ENCODE peak calls at places on chromosomes 7 and 10, in ten cellular contexts. K is SJSA1, Y is lung, S is IMR-90, A is A549, O is heart right ventricle, U is astrocyte of the cerebellum, H is astrocyte of the spinal cord, V is OCI-LY7, Q is K562. P is an unnamed sample.

GRCh38 chr7:42952328-42952727 is 20.2 kb downstream of the MRPL32 start:
- DNase-seq in K (no peak), Y (no peak), S (no peak), A (no peak), O (no peak), U (no peak), H (no peak), V (no peak), Q (no peak), P (no peak)

GRCh38 chr10:48947690-48948418 is 8.2 kb upstream of the LRRC18 start:
- DNase-seq in K (no peak), Y (no peak), S (no peak), A (no peak), O (no peak), U (no peak), H (no peak), V (no peak), Q (no peak), P (no peak)

GRCh38 chr10:14163374-14164125 is 167.2 kb downstream of the FRMD4A start:
- DNase-seq in K (no peak), Y (no peak), S (no peak), A (no peak), O (no peak), U (no peak), H (no peak), V (no peak), Q (no peak), P (no peak)

GRCh38 chr7:44533301-44534055 is 7.7 kb downstream of the NPC1L1 start:
- DNase-seq in K (no peak), Y (no peak), S (peak; percentile 41), A (no peak), O (no peak), U (no peak), H (peak; percentile 9), V (no peak), Q (no peak), P (no peak)

GRCh38 chr10:122152544-122152943 is 118.6 kb upstream of the BTBD16 start:
- DNase-seq in K (no peak), Y (no peak), S (peak; percentile 44), A (no peak), O (peak; percentile 80), U (no peak), H (peak; percentile 74), V (no peak), Q (no peak), P (no peak)

GRCh38 chr10:118002581-118002980 is 44.2 kb downstream of the RAB11FIP2 start:
- DNase-seq in K (no peak), Y (no peak), S (peak; percentile 59), A (no peak), O (no peak), U (no peak), H (peak; percentile 35), V (no peak), Q (no peak), P (no peak)

GRCh38 chr10:63707254-63707910 is 186.2 kb downstream of the REEP3 start:
- DNase-seq in K (peak; percentile 94), Y (peak; percentile 43), S (peak; percentile 99), A (peak; percentile 75), O (no peak), U (peak; percentile 99), H (peak; percentile 99), V (no peak), Q (peak; percentile 40), P (peak; percentile 99)

GRCh38 chr10:70956029-70956759 is 67.8 kb upstream of the PCBD1 start:
- DNase-seq in K (no peak), Y (no peak), S (no peak), A (peak; percentile 44), O (no peak), U (no peak), H (no peak), V (no peak), Q (peak; percentile 52), P (no peak)

GRCh38 chr7:101678713-101679112 is 49.6 kb upstream of the MYL10 start:
- DNase-seq in K (peak; percentile 11), Y (no peak), S (peak; percentile 50), A (no peak), O (no peak), U (peak; percentile 59), H (peak; percentile 62), V (no peak), Q (no peak), P (no peak)

GRCh38 chr7:159119851-159120539 is 24.7 kb downstream of the VIPR2 start:
- DNase-seq in K (no peak), Y (no peak), S (no peak), A (no peak), O (no peak), U (no peak), H (no peak), V (no peak), Q (no peak), P (no peak)

GRCh38 chr10:124741922-124742417 is 2.2 kb downstream of the FAM53B start:
- DNase-seq in K (no peak), Y (peak; percentile 29), S (no peak), A (no peak), O (no peak), U (no peak), H (no peak), V (peak; percentile 50), Q (no peak), P (no peak)
- H3K4me3 ChIP-seq in K (no peak overlapping the region), Y (no peak overlapping the region), S (no peak overlapping the region), A (no peak overlapping the region), O (peak overlapping the region; percentile 78), U (peak overlapping the region; percentile 58), H (no peak overlapping the region), V (peak overlapping the region; percentile 95), Q (peak overlapping the region; percentile 54), P (peak overlapping the region; percentile 77)

GRCh38 chr10:75397571-75397921 is 4.0 kb downstream of the ZNF503 start:
- DNase-seq in K (no peak), Y (no peak), S (no peak), A (no peak), O (no peak), U (no peak), H (peak; percentile 41), V (no peak), Q (no peak), P (no peak)

GRCh38 chr10:75395955-75396860 is 5.4 kb downstream of the ZNF503 start:
- DNase-seq in K (no peak), Y (peak; percentile 51), S (no peak), A (no peak), O (peak; percentile 49), U (no peak), H (peak; percentile 43), V (no peak), Q (no peak), P (no peak)

GRCh38 chr10:75396861-75397570 is 4.5 kb downstream of the ZNF503 start:
- DNase-seq in K (no peak), Y (no peak), S (no peak), A (no peak), O (peak; percentile 38), U (no peak), H (peak; percentile 44), V (no peak), Q (no peak), P (no peak)

GRCh38 chr10:75392744-75393143 is 8.8 kb downstream of the ZNF503 start:
- DNase-seq in K (no peak), Y (no peak), S (no peak), A (no peak), O (no peak), U (no peak), H (no peak), V (no peak), Q (no peak), P (no peak)

DNA sequence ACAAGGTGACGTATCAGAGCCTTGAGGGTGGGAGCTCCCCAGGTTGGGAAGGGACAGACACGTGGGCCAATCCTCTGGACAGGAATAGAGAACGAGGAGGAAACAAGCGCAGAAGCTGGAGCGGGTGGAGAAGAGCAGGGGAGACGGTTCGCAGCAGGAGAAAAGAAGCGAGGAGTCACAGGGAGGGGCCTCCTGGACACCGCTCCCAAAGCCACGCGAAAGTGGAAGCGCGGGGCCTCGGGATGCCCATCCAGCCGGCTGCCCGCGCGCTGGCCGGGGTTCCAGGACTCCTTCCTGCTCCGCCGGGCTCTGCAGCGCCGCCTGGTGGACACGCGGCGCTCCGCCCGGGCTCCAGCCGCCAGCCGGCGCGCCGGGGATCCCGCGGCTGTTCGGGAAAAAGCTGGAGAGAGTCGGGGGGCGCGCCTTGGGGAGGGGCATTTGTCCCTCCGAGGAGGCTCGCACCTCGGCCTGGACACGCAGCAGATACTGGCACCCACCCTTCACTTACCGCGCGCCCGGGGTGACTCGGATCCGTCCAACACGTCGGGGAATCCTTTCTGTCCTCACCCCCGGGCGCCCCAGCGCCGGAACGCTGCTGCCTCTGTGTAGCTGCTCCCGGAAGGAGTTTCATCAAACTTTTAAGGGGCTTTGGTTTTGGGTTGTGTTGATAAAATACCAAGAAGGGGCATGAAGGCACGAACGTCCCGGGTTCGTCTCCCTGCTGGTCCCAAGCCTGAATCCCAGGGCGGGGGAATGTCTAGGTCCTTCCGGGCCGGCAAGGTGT is 6.2 kb downstream of the ZNF503 start:
- DNase-seq in K (no peak), Y (peak; percentile 52), S (peak; percentile 48), A (peak; percentile 65), O (peak; percentile 71), U (no peak), H (peak; percentile 51), V (no peak), Q (peak; percentile 92), P (no peak)
- H3K4me3 ChIP-seq in K (no peak overlapping the region), Y (peak overlapping the region; percentile 60), S (peak overlapping the region; percentile 99), A (peak overlapping the region; percentile 18), O (peak overlapping the region; percentile 87), U (peak overlapping the region; percentile 100), H (peak overlapping the region; percentile 99), V (no peak overlapping the region), Q (no peak overlapping the region), P (peak overlapping the region; percentile 54)

GRCh38 chr7:15686957-15687644 is 618 bp upstream of the MEOX2 start:
- DNase-seq in K (no peak), Y (no peak), S (no peak), A (no peak), O (peak; percentile 12), U (no peak), H (no peak), V (no peak), Q (no peak), P (no peak)
- H3K4me3 ChIP-seq in K (no peak overlapping the region), Y (peak overlapping the region; percentile 0), S (no peak overlapping the region), A (peak overlapping the region; percentile 28), O (peak overlapping the region; percentile 71), U (peak overlapping the region; percentile 43), H (peak overlapping the region; percentile 50), V (no peak overlapping the region), Q (no peak overlapping the region), P (peak overlapping the region; percentile 20)

GRCh38 chr10:101570764-101571572 is 17.1 kb downstream of the POLL start:
- DNase-seq in K (no peak), Y (no peak), S (no peak), A (no peak), O (no peak), U (no peak), H (no peak), V (no peak), Q (no peak), P (no peak)

GRCh38 chr10:101567165-101568006 is 20.7 kb downstream of the POLL start:
- DNase-seq in K (no peak), Y (no peak), S (no peak), A (no peak), O (no peak), U (no peak), H (no peak), V (no peak), Q (no peak), P (no peak)

GRCh38 chr10:101568054-101568745 is 19.9 kb downstream of the POLL start:
- DNase-seq in K (no peak), Y (no peak), S (no peak), A (no peak), O (no peak), U (no peak), H (no peak), V (no peak), Q (no peak), P (no peak)

GRCh38 chr10:101569838-101570763 is 18.0 kb downstream of the POLL start:
- DNase-seq in K (peak; percentile 69), Y (peak; percentile 66), S (peak; percentile 35), A (peak; percentile 88), O (peak; percentile 85), U (no peak), H (peak; percentile 67), V (peak; percentile 76), Q (peak; percentile 88), P (no peak)

GRCh38 chr10:101569465-101569837 is 18.6 kb downstream of the POLL start:
- DNase-seq in K (no peak), Y (no peak), S (no peak), A (no peak), O (no peak), U (no peak), H (no peak), V (no peak), Q (no peak), P (no peak)
- H3K4me3 ChIP-seq in K (no peak overlapping the region), Y (no peak overlapping the region), S (peak overlapping the region; percentile 40), A (peak overlapping the region; percentile 63), O (peak overlapping the region; percentile 56), U (peak overlapping the region; percentile 56), H (peak overlapping the region; percentile 60), V (peak overlapping the region; percentile 66), Q (peak overlapping the region; percentile 54), P (peak overlapping the region; percentile 71)